ENCODE peak calls at places on chromosomes 5 and 9, in nine cellular contexts. One of them, this sample, is unnamed.

GRCh38 chr9:108869092-108869725 is 7.1 kb downstream of the ACTL7A start:
- DNase-seq in iPS DF 19.7: no peak
- DNase-seq in NCI-H524: no peak
- DNase-seq in posterior cingulate gyrus: no peak
- DNase-seq in bronchial epithelial cell: peak
- DNase-seq in activated T-cell treated with anti-CD3 and anti-CD28 coated beads, Interleukin-2, amount 50 U/mL, for 72 hours: no peak
- DNase-seq in skeletal muscle cell: no peak
- DNase-seq in kidney epithelial cell: peak
- DNase-seq in pons: no peak
- DNase-seq in this sample: no peak

GRCh38 chr9:98488578-98489312 is 220.0 kb downstream of the GABBR2 start:
- DNase-seq in iPS DF 19.7: no peak
- DNase-seq in NCI-H524: no peak
- DNase-seq in posterior cingulate gyrus: no peak
- DNase-seq in bronchial epithelial cell: peak
- DNase-seq in activated T-cell treated with anti-CD3 and anti-CD28 coated beads, Interleukin-2, amount 50 U/mL, for 72 hours: no peak
- DNase-seq in skeletal muscle cell: peak
- DNase-seq in kidney epithelial cell: peak
- DNase-seq in pons: no peak
- DNase-seq in this sample: no peak

GRCh38 chr9:134226221-134226930 is 62.0 kb upstream of the RNU6ATAC start:
- DNase-seq in iPS DF 19.7: no peak
- DNase-seq in NCI-H524: no peak
- DNase-seq in posterior cingulate gyrus: no peak
- DNase-seq in bronchial epithelial cell: no peak
- DNase-seq in activated T-cell treated with anti-CD3 and anti-CD28 coated beads, Interleukin-2, amount 50 U/mL, for 72 hours: no peak
- DNase-seq in skeletal muscle cell: no peak
- DNase-seq in kidney epithelial cell: peak
- DNase-seq in pons: no peak
- DNase-seq in this sample: no peak

GRCh38 chr5:79546782-79547428 is 33.0 kb upstream of the HOMER1 start:
- DNase-seq in iPS DF 19.7: no peak
- DNase-seq in NCI-H524: no peak
- DNase-seq in posterior cingulate gyrus: no peak
- DNase-seq in bronchial epithelial cell: no peak
- DNase-seq in activated T-cell treated with anti-CD3 and anti-CD28 coated beads, Interleukin-2, amount 50 U/mL, for 72 hours: no peak
- DNase-seq in skeletal muscle cell: no peak
- DNase-seq in kidney epithelial cell: no peak
- DNase-seq in pons: no peak
- DNase-seq in this sample: no peak

GRCh38 chr9:92171822-92172221 is 56.6 kb upstream of the SPTLC1 start:
- DNase-seq in iPS DF 19.7: no peak
- DNase-seq in NCI-H524: no peak
- DNase-seq in posterior cingulate gyrus: no peak
- DNase-seq in bronchial epithelial cell: no peak
- DNase-seq in activated T-cell treated with anti-CD3 and anti-CD28 coated beads, Interleukin-2, amount 50 U/mL, for 72 hours: no peak
- DNase-seq in skeletal muscle cell: no peak
- DNase-seq in kidney epithelial cell: no peak
- DNase-seq in pons: no peak
- DNase-seq in this sample: no peak

GRCh38 chr9:118954822-118955221 is 414.4 kb downstream of the BRINP1 start:
- DNase-seq in iPS DF 19.7: no peak
- DNase-seq in NCI-H524: peak
- DNase-seq in posterior cingulate gyrus: no peak
- DNase-seq in bronchial epithelial cell: no peak
- DNase-seq in activated T-cell treated with anti-CD3 and anti-CD28 coated beads, Interleukin-2, amount 50 U/mL, for 72 hours: no peak
- DNase-seq in skeletal muscle cell: no peak
- DNase-seq in kidney epithelial cell: no peak
- DNase-seq in pons: no peak
- DNase-seq in this sample: no peak

GRCh38 chr5:43066231-43066798 is 26.2 kb upstream of the ANXA2R start:
- DNase-seq in iPS DF 19.7: no peak
- DNase-seq in NCI-H524: peak
- DNase-seq in posterior cingulate gyrus: peak
- DNase-seq in bronchial epithelial cell: peak
- DNase-seq in activated T-cell treated with anti-CD3 and anti-CD28 coated beads, Interleukin-2, amount 50 U/mL, for 72 hours: peak
- DNase-seq in skeletal muscle cell: no peak
- DNase-seq in kidney epithelial cell: no peak
- DNase-seq in pons: no peak
- DNase-seq in this sample: peak

GRCh38 chr5:52181403-52181802 is 606.3 kb upstream of the ITGA1 start:
- DNase-seq in iPS DF 19.7: no peak
- DNase-seq in NCI-H524: no peak
- DNase-seq in posterior cingulate gyrus: no peak
- DNase-seq in bronchial epithelial cell: no peak
- DNase-seq in activated T-cell treated with anti-CD3 and anti-CD28 coated beads, Interleukin-2, amount 50 U/mL, for 72 hours: no peak
- DNase-seq in skeletal muscle cell: no peak
- DNase-seq in kidney epithelial cell: no peak
- DNase-seq in pons: no peak
- DNase-seq in this sample: no peak

GRCh38 chr5:2591777-2592453 is 159.6 kb downstream of the IRX2 start:
- DNase-seq in iPS DF 19.7: no peak
- DNase-seq in NCI-H524: no peak
- DNase-seq in posterior cingulate gyrus: no peak
- DNase-seq in bronchial epithelial cell: no peak
- DNase-seq in activated T-cell treated with anti-CD3 and anti-CD28 coated beads, Interleukin-2, amount 50 U/mL, for 72 hours: no peak
- DNase-seq in skeletal muscle cell: no peak
- DNase-seq in kidney epithelial cell: no peak
- DNase-seq in pons: no peak
- DNase-seq in this sample: no peak

GRCh38 chr5:69368458-69369368 is 607 bp downstream of the AK6 start:
- DNase-seq in iPS DF 19.7: no peak
- DNase-seq in NCI-H524: no peak
- DNase-seq in posterior cingulate gyrus: no peak
- DNase-seq in bronchial epithelial cell: peak
- DNase-seq in activated T-cell treated with anti-CD3 and anti-CD28 coated beads, Interleukin-2, amount 50 U/mL, for 72 hours: peak
- DNase-seq in skeletal muscle cell: peak
- DNase-seq in kidney epithelial cell: no peak
- DNase-seq in pons: peak
- DNase-seq in this sample: no peak

GRCh38 chr5:97501286-97501964 is 318.4 kb upstream of the RIOK2 start:
- DNase-seq in iPS DF 19.7: no peak
- DNase-seq in NCI-H524: no peak
- DNase-seq in posterior cingulate gyrus: peak
- DNase-seq in bronchial epithelial cell: peak
- DNase-seq in activated T-cell treated with anti-CD3 and anti-CD28 coated beads, Interleukin-2, amount 50 U/mL, for 72 hours: no peak
- DNase-seq in skeletal muscle cell: no peak
- DNase-seq in kidney epithelial cell: no peak
- DNase-seq in pons: peak
- DNase-seq in this sample: no peak

GRCh38 chr5:68353624-68354023 is 138.1 kb downstream of the PIK3R1 start:
- DNase-seq in iPS DF 19.7: no peak
- DNase-seq in NCI-H524: no peak
- DNase-seq in posterior cingulate gyrus: no peak
- DNase-seq in bronchial epithelial cell: no peak
- DNase-seq in activated T-cell treated with anti-CD3 and anti-CD28 coated beads, Interleukin-2, amount 50 U/mL, for 72 hours: no peak
- DNase-seq in skeletal muscle cell: no peak
- DNase-seq in kidney epithelial cell: no peak
- DNase-seq in pons: no peak
- DNase-seq in this sample: no peak

GRCh38 chr9:114499941-114500528 is 5.2 kb downstream of the WHRN start:
- DNase-seq in iPS DF 19.7: no peak
- DNase-seq in NCI-H524: no peak
- DNase-seq in posterior cingulate gyrus: no peak
- DNase-seq in bronchial epithelial cell: no peak
- DNase-seq in activated T-cell treated with anti-CD3 and anti-CD28 coated beads, Interleukin-2, amount 50 U/mL, for 72 hours: no peak
- DNase-seq in skeletal muscle cell: no peak
- DNase-seq in kidney epithelial cell: no peak
- DNase-seq in pons: peak
- DNase-seq in this sample: no peak

GRCh38 chr9:109166771-109167601 is at the start of gene FRRS1L:
- DNase-seq in iPS DF 19.7: no peak
- DNase-seq in NCI-H524: no peak
- DNase-seq in posterior cingulate gyrus: peak
- DNase-seq in bronchial epithelial cell: no peak
- DNase-seq in activated T-cell treated with anti-CD3 and anti-CD28 coated beads, Interleukin-2, amount 50 U/mL, for 72 hours: no peak
- DNase-seq in skeletal muscle cell: no peak
- DNase-seq in kidney epithelial cell: no peak
- DNase-seq in pons: peak
- DNase-seq in this sample: peak

GRCh38 chr5:124605516-124605915 is 140.9 kb downstream of the ZNF608 start:
- DNase-seq in iPS DF 19.7: no peak
- DNase-seq in NCI-H524: no peak
- DNase-seq in posterior cingulate gyrus: no peak
- DNase-seq in bronchial epithelial cell: peak
- DNase-seq in activated T-cell treated with anti-CD3 and anti-CD28 coated beads, Interleukin-2, amount 50 U/mL, for 72 hours: no peak
- DNase-seq in skeletal muscle cell: no peak
- DNase-seq in kidney epithelial cell: no peak
- DNase-seq in pons: peak
- DNase-seq in this sample: no peak

GRCh38 chr9:76445976-76446375 is 13.0 kb upstream of the GCNT1 start:
- DNase-seq in iPS DF 19.7: no peak
- DNase-seq in NCI-H524: no peak
- DNase-seq in posterior cingulate gyrus: no peak
- DNase-seq in bronchial epithelial cell: no peak
- DNase-seq in activated T-cell treated with anti-CD3 and anti-CD28 coated beads, Interleukin-2, amount 50 U/mL, for 72 hours: no peak
- DNase-seq in skeletal muscle cell: no peak
- DNase-seq in kidney epithelial cell: no peak
- DNase-seq in pons: no peak
- DNase-seq in this sample: no peak

GRCh38 chr5:72511371-72512178 is 4.4 kb upstream of the ZNF366 start:
- DNase-seq in iPS DF 19.7: no peak
- DNase-seq in NCI-H524: no peak
- DNase-seq in posterior cingulate gyrus: no peak
- DNase-seq in bronchial epithelial cell: peak
- DNase-seq in activated T-cell treated with anti-CD3 and anti-CD28 coated beads, Interleukin-2, amount 50 U/mL, for 72 hours: no peak
- DNase-seq in skeletal muscle cell: no peak
- DNase-seq in kidney epithelial cell: no peak
- DNase-seq in pons: no peak
- DNase-seq in this sample: no peak

GRCh38 chr5:43304520-43304919 is 8.7 kb downstream of the HMGCS1 start:
- DNase-seq in iPS DF 19.7: no peak
- DNase-seq in NCI-H524: no peak
- DNase-seq in posterior cingulate gyrus: no peak
- DNase-seq in bronchial epithelial cell: no peak
- DNase-seq in activated T-cell treated with anti-CD3 and anti-CD28 coated beads, Interleukin-2, amount 50 U/mL, for 72 hours: no peak
- DNase-seq in skeletal muscle cell: no peak
- DNase-seq in kidney epithelial cell: no peak
- DNase-seq in pons: no peak
- DNase-seq in this sample: no peak

GRCh38 chr5:176743828-176744583 is 66.4 kb upstream of the UNC5A start:
- DNase-seq in iPS DF 19.7: no peak
- DNase-seq in NCI-H524: no peak
- DNase-seq in posterior cingulate gyrus: peak
- DNase-seq in bronchial epithelial cell: no peak
- DNase-seq in activated T-cell treated with anti-CD3 and anti-CD28 coated beads, Interleukin-2, amount 50 U/mL, for 72 hours: no peak
- DNase-seq in skeletal muscle cell: no peak
- DNase-seq in kidney epithelial cell: no peak
- DNase-seq in pons: no peak
- DNase-seq in this sample: peak

GRCh38 chr5:113122053-113122452 is 145.5 kb downstream of the DCP2 start:
- DNase-seq in iPS DF 19.7: no peak
- DNase-seq in NCI-H524: no peak
- DNase-seq in posterior cingulate gyrus: no peak
- DNase-seq in bronchial epithelial cell: peak
- DNase-seq in activated T-cell treated with anti-CD3 and anti-CD28 coated beads, Interleukin-2, amount 50 U/mL, for 72 hours: no peak
- DNase-seq in skeletal muscle cell: peak
- DNase-seq in kidney epithelial cell: no peak
- DNase-seq in pons: no peak
- DNase-seq in this sample: no peak

GRCh38 chr5:594241-594860 is 17.8 kb upstream of the CEP72 start:
- DNase-seq in iPS DF 19.7: no peak
- DNase-seq in NCI-H524: no peak
- DNase-seq in posterior cingulate gyrus: no peak
- DNase-seq in bronchial epithelial cell: no peak
- DNase-seq in activated T-cell treated with anti-CD3 and anti-CD28 coated beads, Interleukin-2, amount 50 U/mL, for 72 hours: no peak
- DNase-seq in skeletal muscle cell: no peak
- DNase-seq in kidney epithelial cell: no peak
- DNase-seq in pons: no peak
- DNase-seq in this sample: no peak

GRCh38 chr9:82606761-82607382 is 456.1 kb downstream of the RASEF start:
- DNase-seq in iPS DF 19.7: peak
- DNase-seq in NCI-H524: no peak
- DNase-seq in posterior cingulate gyrus: no peak
- DNase-seq in bronchial epithelial cell: peak
- DNase-seq in activated T-cell treated with anti-CD3 and anti-CD28 coated beads, Interleukin-2, amount 50 U/mL, for 72 hours: peak
- DNase-seq in skeletal muscle cell: peak
- DNase-seq in kidney epithelial cell: peak
- DNase-seq in pons: peak
- DNase-seq in this sample: peak

GRCh38 chr5:112551437-112552018 is 132.5 kb upstream of the EPB41L4A start:
- DNase-seq in iPS DF 19.7: no peak
- DNase-seq in NCI-H524: peak
- DNase-seq in posterior cingulate gyrus: no peak
- DNase-seq in bronchial epithelial cell: peak
- DNase-seq in activated T-cell treated with anti-CD3 and anti-CD28 coated beads, Interleukin-2, amount 50 U/mL, for 72 hours: peak
- DNase-seq in skeletal muscle cell: peak
- DNase-seq in kidney epithelial cell: peak
- DNase-seq in pons: peak
- DNase-seq in this sample: peak

GRCh38 chr5:179927834-179928233 is 20.1 kb upstream of the TBC1D9B start:
- DNase-seq in iPS DF 19.7: no peak
- DNase-seq in NCI-H524: no peak
- DNase-seq in posterior cingulate gyrus: no peak
- DNase-seq in bronchial epithelial cell: no peak
- DNase-seq in activated T-cell treated with anti-CD3 and anti-CD28 coated beads, Interleukin-2, amount 50 U/mL, for 72 hours: no peak
- DNase-seq in skeletal muscle cell: no peak
- DNase-seq in kidney epithelial cell: no peak
- DNase-seq in pons: no peak
- DNase-seq in this sample: no peak

GRCh38 chr5:180006116-180006515 is 65.4 kb downstream of the RNF130 start:
- DNase-seq in iPS DF 19.7: no peak
- DNase-seq in NCI-H524: no peak
- DNase-seq in posterior cingulate gyrus: no peak
- DNase-seq in bronchial epithelial cell: no peak
- DNase-seq in activated T-cell treated with anti-CD3 and anti-CD28 coated beads, Interleukin-2, amount 50 U/mL, for 72 hours: no peak
- DNase-seq in skeletal muscle cell: no peak
- DNase-seq in kidney epithelial cell: no peak
- DNase-seq in pons: peak
- DNase-seq in this sample: no peak

GRCh38 chr5:35248843-35249780 is 18.8 kb upstream of the PRLR start:
- DNase-seq in iPS DF 19.7: no peak
- DNase-seq in NCI-H524: no peak
- DNase-seq in posterior cingulate gyrus: no peak
- DNase-seq in bronchial epithelial cell: no peak
- DNase-seq in activated T-cell treated with anti-CD3 and anti-CD28 coated beads, Interleukin-2, amount 50 U/mL, for 72 hours: no peak
- DNase-seq in skeletal muscle cell: no peak
- DNase-seq in kidney epithelial cell: no peak
- DNase-seq in pons: no peak
- DNase-seq in this sample: no peak

GRCh38 chr9:27645166-27645840 is 72.0 kb upstream of the C9orf72 start:
- DNase-seq in iPS DF 19.7: no peak
- DNase-seq in NCI-H524: peak
- DNase-seq in posterior cingulate gyrus: no peak
- DNase-seq in bronchial epithelial cell: no peak
- DNase-seq in activated T-cell treated with anti-CD3 and anti-CD28 coated beads, Interleukin-2, amount 50 U/mL, for 72 hours: no peak
- DNase-seq in skeletal muscle cell: no peak
- DNase-seq in kidney epithelial cell: no peak
- DNase-seq in pons: no peak
- DNase-seq in this sample: no peak

GRCh38 chr5:168468836-168469235 is 17.4 kb upstream of the RARS1 start:
- DNase-seq in iPS DF 19.7: no peak
- DNase-seq in NCI-H524: no peak
- DNase-seq in posterior cingulate gyrus: no peak
- DNase-seq in bronchial epithelial cell: no peak
- DNase-seq in activated T-cell treated with anti-CD3 and anti-CD28 coated beads, Interleukin-2, amount 50 U/mL, for 72 hours: no peak
- DNase-seq in skeletal muscle cell: peak
- DNase-seq in kidney epithelial cell: no peak
- DNase-seq in pons: no peak
- DNase-seq in this sample: no peak

GRCh38 chr5:103397996-103398581 is 139.5 kb downstream of the MACIR start:
- DNase-seq in iPS DF 19.7: no peak
- DNase-seq in NCI-H524: no peak
- DNase-seq in posterior cingulate gyrus: no peak
- DNase-seq in bronchial epithelial cell: no peak
- DNase-seq in activated T-cell treated with anti-CD3 and anti-CD28 coated beads, Interleukin-2, amount 50 U/mL, for 72 hours: no peak
- DNase-seq in skeletal muscle cell: no peak
- DNase-seq in kidney epithelial cell: no peak
- DNase-seq in pons: no peak
- DNase-seq in this sample: no peak

GRCh38 chr5:34858798-34859197 is 19.8 kb downstream of the TTC23L start:
- DNase-seq in iPS DF 19.7: no peak
- DNase-seq in NCI-H524: no peak
- DNase-seq in posterior cingulate gyrus: no peak
- DNase-seq in bronchial epithelial cell: no peak
- DNase-seq in activated T-cell treated with anti-CD3 and anti-CD28 coated beads, Interleukin-2, amount 50 U/mL, for 72 hours: no peak
- DNase-seq in skeletal muscle cell: peak
- DNase-seq in kidney epithelial cell: no peak
- DNase-seq in pons: no peak
- DNase-seq in this sample: no peak

GRCh38 chr9:80146466-80146865 is 574.7 kb downstream of the TLE4 start:
- DNase-seq in iPS DF 19.7: no peak
- DNase-seq in NCI-H524: no peak
- DNase-seq in posterior cingulate gyrus: no peak
- DNase-seq in bronchial epithelial cell: no peak
- DNase-seq in activated T-cell treated with anti-CD3 and anti-CD28 coated beads, Interleukin-2, amount 50 U/mL, for 72 hours: no peak
- DNase-seq in skeletal muscle cell: no peak
- DNase-seq in kidney epithelial cell: no peak
- DNase-seq in pons: no peak
- DNase-seq in this sample: no peak